ENCODE peak calls at places on chromosomes 3 and 15, in ten cellular contexts. F is CD8-positive, alpha-beta T cell; E is A549; Z is cardiac muscle cell; J is neural progenitor cell; H is right atrium auricular region; K is CD8-positive, alpha-beta memory T cell; G is GM23338; N is DND-41; D is H9. I is an unnamed sample.

GRCh38 chr15:60535743-60536142 is 56.8 kb upstream of the ICE2 start:
- DNase-seq in F (no peak), E (no peak), Z (no peak), J (no peak), H (no peak), K (no peak), G (no peak), N (no peak), D (no peak), I (no peak)

GRCh38 chr15:97521894-97522293 is 438.6 kb upstream of the ARRDC4 start:
- DNase-seq in F (no peak), E (no peak), Z (peak), J (peak), H (peak), K (no peak), G (no peak), N (no peak), D (no peak), I (peak)

GRCh38 chr3:188113761-188114160 is 40.2 kb upstream of the LPP start:
- DNase-seq in F (no peak), E (no peak), Z (no peak), J (no peak), H (no peak), K (no peak), G (no peak), N (no peak), D (no peak), I (no peak)

GRCh38 chr3:61686228-61686648 is 124.9 kb downstream of the PTPRG start:
- DNase-seq in F (no peak), E (no peak), Z (no peak), J (no peak), H (no peak), K (no peak), G (no peak), N (no peak), D (no peak), I (no peak)

GRCh38 chr3:143207338-143207961 is 87.9 kb downstream of the CHST2 start:
- DNase-seq in F (no peak), E (no peak), Z (no peak), J (peak), H (no peak), K (no peak), G (no peak), N (peak), D (no peak), I (no peak)

GRCh38 chr3:149203758-149204157 is 17.9 kb downstream of the CP start:
- DNase-seq in F (no peak), E (no peak), Z (no peak), J (no peak), H (no peak), K (no peak), G (no peak), N (no peak), D (no peak), I (no peak)

GRCh38 chr15:73930371-73930770 is 4.1 kb downstream of the LOXL1 start:
- DNase-seq in F (no peak), E (no peak), Z (no peak), J (no peak), H (peak), K (no peak), G (no peak), N (no peak), D (no peak), I (no peak)

GRCh38 chr3:128683957-128684356 is 33.3 kb upstream of the RPN1 start:
- DNase-seq in F (no peak), E (no peak), Z (no peak), J (no peak), H (no peak), K (no peak), G (no peak), N (peak), D (no peak), I (no peak)

GRCh38 chr3:194312743-194313281 is 38.3 kb downstream of the CPN2 start:
- DNase-seq in F (no peak), E (no peak), Z (peak), J (peak), H (peak), K (no peak), G (peak), N (no peak), D (no peak), I (no peak)

GRCh38 chr3:170467007-170467406 is 48.3 kb downstream of the CLDN11 start:
- DNase-seq in F (no peak), E (no peak), Z (no peak), J (no peak), H (no peak), K (no peak), G (peak), N (no peak), D (no peak), I (peak)
- H3K27ac ChIP-seq in F (no peak), E (no peak), Z (no peak), J (no peak), H (no peak), K (no peak), G (no peak), N (no peak), D (no peak), I (peak)

DNA sequence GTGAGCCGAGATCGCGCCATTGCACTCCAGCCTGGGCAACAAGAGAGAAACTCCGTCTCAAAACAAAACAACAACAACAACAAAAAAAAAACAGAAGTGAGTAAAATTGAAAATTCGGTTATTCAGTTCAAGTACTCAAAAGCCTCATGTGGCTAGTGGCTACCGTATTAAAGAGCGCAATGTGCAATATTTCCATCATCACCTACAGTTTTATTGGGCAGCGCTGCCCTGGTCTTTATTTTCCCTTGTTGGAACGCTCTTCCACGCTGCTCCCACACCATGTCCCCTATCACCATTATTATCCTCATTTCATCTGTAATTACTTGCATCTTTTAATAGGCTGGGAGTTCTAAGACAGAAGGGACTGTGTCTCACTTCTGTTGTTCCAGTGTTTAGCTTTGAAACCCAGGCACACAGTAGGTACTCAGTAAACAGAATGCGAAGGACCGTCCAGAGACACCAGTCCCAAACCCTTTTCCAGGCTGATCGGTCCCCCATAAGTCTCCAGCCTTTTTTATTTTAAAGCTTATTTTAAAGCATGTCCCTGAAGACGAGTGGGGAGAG is 427 bp upstream of the HACD3 start:
- DNase-seq in F (no peak), E (no peak), Z (no peak), J (no peak), H (no peak), K (no peak), G (no peak), N (no peak), D (no peak), I (no peak)
- H3K27ac ChIP-seq in F (peak), E (peak), Z (peak), J (no peak), H (peak), K (peak), G (no peak), N (peak), D (no peak), I (peak)

GRCh38 chr15:64636541-64636940 is 138.8 kb downstream of the RBPMS2 start:
- DNase-seq in F (no peak), E (no peak), Z (no peak), J (no peak), H (no peak), K (no peak), G (no peak), N (no peak), D (no peak), I (no peak)
- H3K27ac ChIP-seq in F (no peak), E (no peak), Z (peak), J (peak), H (no peak), K (no peak), G (peak), N (no peak), D (no peak), I (no peak)

DNA sequence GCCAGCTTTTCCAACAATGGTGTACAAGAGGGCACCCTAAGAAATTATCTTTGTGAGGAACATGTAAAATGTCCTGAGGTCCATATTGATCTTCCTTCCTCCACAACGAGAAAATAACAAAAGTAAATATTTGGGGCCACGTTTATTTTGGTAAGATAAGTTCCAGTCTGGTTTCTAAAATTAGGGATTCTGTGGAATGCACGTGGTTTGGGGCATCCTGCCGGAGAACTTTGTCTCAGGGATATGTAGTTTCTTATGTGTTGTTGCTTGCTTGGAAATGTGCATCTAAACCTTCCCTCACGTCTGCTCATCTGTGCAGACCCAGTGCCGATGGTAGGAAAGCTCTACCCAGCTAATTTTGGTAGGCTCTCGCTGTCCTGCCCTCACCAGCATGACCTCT is 62.8 kb downstream of the CTDSPL start:
- DNase-seq in F (no peak), E (no peak), Z (no peak), J (no peak), H (no peak), K (no peak), G (no peak), N (no peak), D (no peak), I (no peak)
- H3K27ac ChIP-seq in F (no peak), E (no peak), Z (peak), J (no peak), H (peak), K (no peak), G (no peak), N (no peak), D (no peak), I (peak)

DNA sequence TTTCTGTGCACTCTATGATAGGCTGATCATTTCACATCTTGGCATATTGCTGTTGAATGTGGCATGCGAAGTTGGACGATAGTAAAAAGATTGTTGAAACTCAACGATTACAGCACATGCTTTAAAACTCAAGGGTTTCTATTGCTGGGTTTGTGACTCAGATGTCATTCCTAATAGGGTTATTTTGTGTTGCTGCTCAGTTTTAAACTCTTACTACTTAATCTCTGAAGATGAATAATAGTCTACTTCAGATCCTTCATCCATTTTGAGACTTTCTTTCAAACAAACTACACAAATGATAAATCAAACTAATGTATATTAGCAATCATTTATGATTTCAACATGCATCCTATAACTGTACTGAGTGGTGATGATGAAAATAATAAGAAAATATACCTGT is 71.3 kb upstream of the MBNL1 start:
- DNase-seq in F (no peak), E (no peak), Z (no peak), J (no peak), H (no peak), K (no peak), G (no peak), N (no peak), D (no peak), I (no peak)
- H3K27ac ChIP-seq in F (peak), E (no peak), Z (no peak), J (no peak), H (peak), K (peak), G (no peak), N (peak), D (no peak), I (no peak)

DNA sequence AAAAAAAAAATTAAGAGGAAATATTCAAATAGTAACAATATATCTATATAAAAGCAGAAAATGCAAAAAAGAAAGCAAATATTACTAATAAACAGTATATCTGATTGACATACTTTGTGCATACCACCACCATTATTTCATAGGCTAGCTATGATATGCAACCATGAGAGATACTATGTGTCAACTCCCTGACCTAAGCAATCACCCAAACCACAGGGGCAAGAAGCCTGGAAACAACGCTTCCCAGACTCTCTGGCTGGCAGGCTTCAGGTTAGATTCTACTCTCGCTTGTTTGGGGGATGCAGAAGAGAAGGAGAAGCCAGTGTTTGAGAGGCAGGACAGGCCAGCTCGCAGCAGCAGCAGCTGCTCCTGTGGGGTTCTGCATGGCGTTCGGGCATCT is 169.3 kb upstream of the TPM1 start:
- DNase-seq in F (no peak), E (no peak), Z (no peak), J (no peak), H (no peak), K (no peak), G (no peak), N (no peak), D (no peak), I (no peak)
- H3K27ac ChIP-seq in F (no peak), E (peak), Z (peak), J (no peak), H (no peak), K (no peak), G (no peak), N (no peak), D (no peak), I (no peak)

DNA sequence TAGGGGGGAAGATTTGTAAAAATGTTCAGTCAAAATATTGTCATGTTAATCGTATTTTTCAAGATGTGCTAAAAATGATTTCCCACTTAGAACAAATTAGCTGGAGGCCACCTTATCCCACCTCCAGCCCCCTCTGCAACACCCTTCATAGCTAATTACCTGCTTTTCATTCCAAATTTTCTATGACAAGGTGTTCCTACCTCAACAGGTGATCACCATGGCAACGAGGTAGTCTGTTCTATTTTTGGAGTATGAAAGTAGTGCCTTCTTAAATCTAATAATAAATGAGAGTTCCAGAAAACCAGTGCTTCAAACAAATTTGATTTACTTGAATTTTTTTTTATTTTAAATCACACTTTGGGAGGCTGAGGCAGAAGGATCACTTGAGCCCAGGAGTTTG is 149.8 kb downstream of the FNDC3B start:
- DNase-seq in F (no peak), E (no peak), Z (no peak), J (no peak), H (no peak), K (no peak), G (no peak), N (no peak), D (no peak), I (no peak)
- H3K27ac ChIP-seq in F (no peak), E (peak), Z (no peak), J (no peak), H (no peak), K (no peak), G (peak), N (no peak), D (no peak), I (no peak)

GRCh38 chr3:100041328-100041749 is 73.0 kb downstream of the FILIP1L start:
- DNase-seq in F (no peak), E (no peak), Z (peak), J (no peak), H (no peak), K (no peak), G (no peak), N (no peak), D (no peak), I (no peak)

GRCh38 chr3:100042144-100042543 is 72.2 kb downstream of the FILIP1L start:
- DNase-seq in F (no peak), E (no peak), Z (no peak), J (no peak), H (no peak), K (no peak), G (no peak), N (no peak), D (no peak), I (no peak)

GRCh38 chr3:100040846-100041245 is 73.5 kb downstream of the FILIP1L start:
- DNase-seq in F (no peak), E (no peak), Z (no peak), J (no peak), H (no peak), K (no peak), G (no peak), N (no peak), D (no peak), I (no peak)

GRCh38 chr3:100039075-100039474 is 75.2 kb downstream of the FILIP1L start:
- DNase-seq in F (no peak), E (no peak), Z (no peak), J (no peak), H (no peak), K (no peak), G (no peak), N (no peak), D (no peak), I (no peak)

GRCh38 chr3:100040446-100040845 is 73.9 kb downstream of the FILIP1L start:
- DNase-seq in F (no peak), E (no peak), Z (peak), J (no peak), H (peak), K (no peak), G (no peak), N (no peak), D (no peak), I (no peak)
- H3K27ac ChIP-seq in F (no peak), E (peak), Z (no peak), J (no peak), H (peak), K (no peak), G (no peak), N (no peak), D (no peak), I (no peak)

DNA sequence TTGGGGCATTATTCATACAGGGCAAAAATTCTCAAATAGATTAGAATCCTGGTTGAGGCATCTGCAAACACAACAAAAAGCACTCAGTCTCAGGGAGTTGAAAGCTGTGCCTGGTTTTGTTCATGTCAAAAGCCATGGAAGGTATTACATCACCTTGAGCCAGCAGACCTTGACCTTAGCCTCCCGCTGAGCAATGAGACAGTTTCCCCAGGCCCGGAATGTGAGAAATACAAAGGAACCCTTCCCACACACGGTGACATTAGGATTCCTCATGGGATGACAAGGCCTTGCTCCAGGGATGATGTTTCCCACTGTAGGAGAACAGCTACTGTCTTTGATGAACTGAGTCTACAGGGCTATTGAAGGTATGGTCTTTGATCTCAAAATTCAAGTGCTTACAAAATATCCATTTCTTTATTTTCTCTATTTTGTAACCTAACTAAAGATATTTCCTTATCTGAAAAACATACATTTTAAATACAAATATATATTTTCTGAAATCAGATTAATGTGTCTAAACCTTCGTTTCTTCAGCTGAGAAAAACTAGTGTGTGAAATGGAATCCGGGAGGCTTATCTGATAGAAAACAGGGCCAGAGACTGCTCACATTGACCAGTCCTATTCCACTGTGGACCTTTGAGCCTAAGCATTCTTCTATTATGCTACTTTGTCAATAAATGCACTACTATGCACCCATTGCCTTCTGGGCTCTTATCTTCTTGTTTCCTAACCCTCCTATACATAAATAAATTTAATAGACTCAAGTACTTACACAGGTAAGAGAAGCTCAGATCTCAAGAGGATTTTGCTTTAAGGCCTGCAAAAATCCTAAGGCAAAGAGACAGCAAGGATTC is 298.2 kb downstream of the KBTBD8 start:
- DNase-seq in F (no peak), E (no peak), Z (no peak), J (no peak), H (no peak), K (no peak), G (peak), N (no peak), D (peak), I (no peak)
- H3K27ac ChIP-seq in F (no peak), E (no peak), Z (no peak), J (no peak), H (no peak), K (no peak), G (no peak), N (no peak), D (no peak), I (no peak)